ENCODE peak calls at places on chromosomes 16 and 17, in eight cellular contexts. L is hypothalamus; U is anterior cingulate cortex; T is osteocyte; V is AG04450; Z is mucosa of descending colon; F is psoas muscle; B is activated effector memory CD4-positive, alpha-beta T cell treated with Interleukin-2 at 50 U/mL for 16 hours. I is an unnamed sample.

GRCh38 chr16:69836252-69836651 is 74.1 kb downstream of the WWP2 start:
- DNase-seq in L (no peak), U (no peak), T (no peak), V (no peak), Z (no peak), F (no peak), B (no peak), I (no peak)

GRCh38 chr16:31108035-31108793 is at the start of gene BCKDK:
- DNase-seq in L (peak), U (peak), T (peak), V (no peak), Z (peak), F (peak), B (peak), I (no peak)

GRCh38 chr17:8885968-8886674 is 18.6 kb upstream of the PIK3R6 start:
- DNase-seq in L (no peak), U (no peak), T (no peak), V (no peak), Z (no peak), F (no peak), B (no peak), I (no peak)

GRCh38 chr17:47705536-47706481 is 11.8 kb downstream of the TBKBP1 start:
- DNase-seq in L (no peak), U (no peak), T (no peak), V (no peak), Z (no peak), F (no peak), B (no peak), I (no peak)

GRCh38 chr17:34371405-34371804 is 8.4 kb upstream of the CCL1 start:
- DNase-seq in L (no peak), U (no peak), T (peak), V (no peak), Z (no peak), F (no peak), B (no peak), I (no peak)

GRCh38 chr16:82924075-82924854 is 297.5 kb downstream of the CDH13 start:
- DNase-seq in L (no peak), U (no peak), T (peak), V (no peak), Z (no peak), F (no peak), B (no peak), I (no peak)

GRCh38 chr17:72683506-72684404 is 408.7 kb downstream of the SLC39A11 start:
- DNase-seq in L (no peak), U (no peak), T (no peak), V (peak), Z (peak), F (peak), B (no peak), I (peak)

GRCh38 chr16:50603206-50604064 is 55.2 kb downstream of the NKD1 start:
- DNase-seq in L (no peak), U (no peak), T (no peak), V (no peak), Z (no peak), F (no peak), B (no peak), I (no peak)

GRCh38 chr17:28705074-28705659 is 6.5 kb downstream of the PROCA1 start:
- DNase-seq in L (no peak), U (no peak), T (no peak), V (no peak), Z (no peak), F (no peak), B (no peak), I (no peak)

GRCh38 chr17:65978881-65979280 is 213.1 kb downstream of the CEP112 start:
- DNase-seq in L (no peak), U (no peak), T (no peak), V (peak), Z (no peak), F (no peak), B (no peak), I (no peak)

GRCh38 chr17:81961087-81961514 is at the start of gene NOTUM:
- DNase-seq in L (no peak), U (no peak), T (no peak), V (no peak), Z (peak), F (peak), B (no peak), I (no peak)

GRCh38 chr17:9519873-9520272 is 55.7 kb downstream of the STX8 start:
- DNase-seq in L (no peak), U (no peak), T (no peak), V (no peak), Z (no peak), F (no peak), B (no peak), I (no peak)

GRCh38 chr16:50196736-50197135 is 43.6 kb downstream of the TENT4B start:
- DNase-seq in L (no peak), U (no peak), T (no peak), V (no peak), Z (no peak), F (no peak), B (peak), I (no peak)

GRCh38 chr17:33487187-33487586 is 194.1 kb upstream of the ASIC2 start:
- DNase-seq in L (no peak), U (no peak), T (no peak), V (no peak), Z (no peak), F (no peak), B (no peak), I (no peak)

GRCh38 chr17:39016193-39017153 is 49.3 kb upstream of the FBXO47 start:
- DNase-seq in L (no peak), U (no peak), T (no peak), V (no peak), Z (no peak), F (no peak), B (no peak), I (no peak)

GRCh38 chr17:73715714-73716113 is 71.5 kb upstream of the SDK2 start:
- DNase-seq in L (no peak), U (no peak), T (no peak), V (no peak), Z (no peak), F (no peak), B (no peak), I (no peak)

GRCh38 chr17:44307387-44308186 is 814 bp upstream of the RUNDC3A start:
- DNase-seq in L (peak), U (peak), T (no peak), V (no peak), Z (peak), F (no peak), B (no peak), I (no peak)

GRCh38 chr17:2383628-2384167 is 17.2 kb downstream of the MNT start:
- DNase-seq in L (no peak), U (no peak), T (no peak), V (no peak), Z (no peak), F (peak), B (no peak), I (no peak)

GRCh38 chr16:546909-547770 is 13.1 kb upstream of the PRR35 start:
- DNase-seq in L (no peak), U (no peak), T (no peak), V (no peak), Z (peak), F (peak), B (peak), I (no peak)

GRCh38 chr17:5715478-5715877 is 131.2 kb upstream of the NLRP1 start:
- DNase-seq in L (no peak), U (no peak), T (no peak), V (no peak), Z (no peak), F (no peak), B (no peak), I (no peak)

GRCh38 chr17:40992666-40993065 is 1.3 kb downstream of the KRTAP3-3 start:
- DNase-seq in L (no peak), U (no peak), T (no peak), V (no peak), Z (no peak), F (no peak), B (no peak), I (no peak)

GRCh38 chr17:21126645-21127507 is at the start of gene DHRS7B:
- DNase-seq in L (peak), U (peak), T (peak), V (peak), Z (peak), F (peak), B (peak), I (peak)

GRCh38 chr17:50798424-50799344 is 31.4 kb upstream of the ANKRD40CL start:
- DNase-seq in L (no peak), U (no peak), T (no peak), V (no peak), Z (no peak), F (no peak), B (no peak), I (no peak)

GRCh38 chr17:34314279-34314678 is 5.0 kb upstream of the CCL8 start:
- DNase-seq in L (no peak), U (no peak), T (no peak), V (no peak), Z (no peak), F (no peak), B (no peak), I (peak)

GRCh38 chr16:68074850-68075249 is 10.3 kb upstream of the NFATC3 start:
- DNase-seq in L (no peak), U (no peak), T (no peak), V (no peak), Z (peak), F (no peak), B (peak), I (no peak)

GRCh38 chr17:79214940-79215604 is 140.4 kb downstream of the ENGASE start:
- DNase-seq in L (no peak), U (no peak), T (no peak), V (no peak), Z (no peak), F (no peak), B (no peak), I (no peak)